ENCODE peak calls at places on chromosomes 2 and 18, in nine cellular contexts. C is IMR-90; O is mucosa of gallbladder; K is stimulated activated CD4-positive, alpha-beta T cell treated with anti-CD3 and anti-CD28 coated beads, TNF-alpha, amount 100 ng/mL, for 1 hour; D is activated naive CD4-positive, alpha-beta T cell treated with anti-CD3 and anti-CD28 coated beads, Interleukin-2, amount 50 U/mL, for 16 hours; P is PC-9; Q is ELF-1; J is CD8-positive, alpha-beta memory T cell; L is GM19239. A is an unnamed sample.

GRCh38 chr2:176177580-176178270 is 10.7 kb upstream of the HOXD1 start:
- DNase-seq in J (no peak), Q (no peak), C (no peak), K (no peak), D (no peak), L (no peak), P (no peak), O (no peak), A (no peak)

GRCh38 chr2:203594541-203594940 is 59.4 kb upstream of the RAPH1 start:
- DNase-seq in K (no peak), J (no peak), O (no peak), Q (no peak), D (no peak), C (peak), P (no peak), L (no peak), A (no peak)

GRCh38 chr2:188527110-188527509 is 235.4 kb downstream of the GULP1 start:
- DNase-seq in O (no peak), K (no peak), D (no peak), L (no peak), Q (peak), C (peak), J (no peak), P (no peak), A (no peak)

GRCh38 chr2:216139884-216140283 is 30.7 kb downstream of the XRCC5 start:
- DNase-seq in O (no peak), Q (no peak), C (no peak), K (no peak), D (peak), J (no peak), P (no peak), L (no peak), A (no peak)

GRCh38 chr2:110858135-110858737 is 125.9 kb downstream of the ACOXL start:
- DNase-seq in O (peak), K (peak), J (peak), D (peak), Q (no peak), C (no peak), L (no peak), P (no peak), A (peak)

GRCh38 chr18:43001821-43002220 is 113.7 kb downstream of the RIT2 start:
- DNase-seq in P (no peak), J (no peak), Q (no peak), K (no peak), C (peak), L (no peak), O (no peak), D (no peak), A (no peak)

GRCh38 chr2:200705305-200705985 is 106.3 kb upstream of the BZW1 start:
- DNase-seq in P (no peak), Q (peak), D (no peak), L (no peak), O (no peak), K (no peak), J (no peak), C (peak), A (no peak)

GRCh38 chr2:59884166-59884565 is 669.3 kb downstream of the BCL11A start:
- DNase-seq in D (no peak), J (no peak), P (no peak), O (no peak), L (no peak), C (no peak), Q (no peak), K (no peak), A (no peak)

GRCh38 chr2:234804704-234805103 is 147.1 kb upstream of the SH3BP4 start:
- DNase-seq in Q (no peak), C (no peak), J (no peak), K (no peak), O (no peak), P (no peak), D (no peak), L (no peak), A (no peak)

GRCh38 chr2:209463835-209464234 is 40.0 kb downstream of the MAP2 start:
- DNase-seq in J (no peak), L (no peak), Q (no peak), K (no peak), D (no peak), C (no peak), P (no peak), O (no peak), A (no peak)

GRCh38 chr18:50967714-50968661 is at the start of gene ELAC1:
- DNase-seq in O (peak), J (peak), L (peak), C (peak), K (no peak), D (peak), Q (peak), P (peak), A (peak)

GRCh38 chr18:28794459-28795245 is 617.7 kb upstream of the CDH2 start:
- DNase-seq in C (peak), O (no peak), K (no peak), Q (no peak), P (no peak), J (no peak), L (no peak), D (no peak), A (no peak)

GRCh38 chr18:57107141-57107832 is 39.6 kb upstream of the BOD1L2 start:
- DNase-seq in O (no peak), D (no peak), P (no peak), K (no peak), J (no peak), L (no peak), Q (no peak), C (peak), A (no peak)

GRCh38 chr18:70322928-70323327 is 34.1 kb downstream of the SOCS6 start:
- DNase-seq in Q (no peak), J (no peak), D (no peak), K (no peak), L (no peak), P (no peak), O (no peak), C (peak), A (no peak)

GRCh38 chr2:41879367-41879871 is 168.4 kb upstream of the PKDCC start:
- DNase-seq in K (no peak), C (no peak), D (no peak), P (no peak), J (no peak), O (no peak), L (no peak), Q (peak), A (peak)

GRCh38 chr2:26612522-26613240 is 28.5 kb downstream of the CIB4 start:
- DNase-seq in L (no peak), O (peak), Q (no peak), C (no peak), K (no peak), P (peak), D (no peak), J (no peak), A (no peak)

GRCh38 chr18:50439460-50440015 is 64.7 kb downstream of the SKA1 start:
- DNase-seq in L (no peak), Q (no peak), O (no peak), C (no peak), K (no peak), J (no peak), P (no peak), D (no peak), A (no peak)

GRCh38 chr2:147172493-147173185 is 672.2 kb upstream of the ACVR2A start:
- DNase-seq in C (no peak), D (no peak), J (no peak), Q (no peak), L (no peak), K (no peak), P (no peak), O (no peak), A (no peak)

GRCh38 chr2:165698621-165698946 is 95.5 kb downstream of the GALNT3 start:
- DNase-seq in K (no peak), L (peak), O (peak), J (no peak), P (peak), Q (peak), D (no peak), C (peak), A (no peak)

GRCh38 chr2:195533771-195534642 is 123.0 kb upstream of the SLC39A10 start:
- DNase-seq in D (peak), L (no peak), K (peak), Q (peak), P (peak), O (no peak), J (peak), C (peak), A (no peak)

GRCh38 chr2:111235192-111235591 is 114.5 kb downstream of the BCL2L11 start:
- DNase-seq in Q (no peak), K (no peak), P (no peak), C (no peak), O (no peak), D (no peak), L (no peak), J (no peak), A (no peak)

GRCh38 chr2:239263937-239264837 is 136.6 kb downstream of the HDAC4 start:
- DNase-seq in C (peak), O (no peak), K (no peak), P (no peak), D (no peak), L (no peak), Q (no peak), J (no peak), A (no peak)

GRCh38 chr18:5040476-5040875 is 156.6 kb downstream of the AKAIN1 start:
- DNase-seq in Q (no peak), C (no peak), L (no peak), O (no peak), J (no peak), D (no peak), K (no peak), P (no peak), A (no peak)

GRCh38 chr2:161063946-161064306 is 96.3 kb upstream of the TANK start:
- DNase-seq in J (no peak), P (no peak), C (no peak), D (no peak), O (no peak), K (no peak), L (no peak), Q (no peak), A (no peak)

GRCh38 chr2:19682493-19682892 is 219.3 kb downstream of the TTC32 start:
- DNase-seq in L (no peak), D (no peak), P (no peak), O (no peak), K (no peak), C (peak), Q (no peak), J (no peak), A (no peak)

GRCh38 chr2:180938419-180938818 is 42.0 kb upstream of the UBE2E3 start:
- DNase-seq in O (no peak), J (no peak), P (no peak), K (no peak), C (peak), L (no peak), D (no peak), Q (no peak), A (no peak)

GRCh38 chr2:20868377-20868776 is 45.5 kb upstream of the LDAH start:
- DNase-seq in P (no peak), Q (no peak), L (no peak), O (no peak), K (peak), C (no peak), J (peak), D (peak), A (peak)

GRCh38 chr18:25109484-25109883 is 242.5 kb downstream of the ZNF521 start:
- DNase-seq in J (no peak), Q (no peak), C (peak), L (no peak), O (no peak), K (no peak), P (no peak), D (no peak), A (no peak)

GRCh38 chr2:204176306-204176705 is 239.7 kb downstream of the ICOS start:
- DNase-seq in D (no peak), O (no peak), P (no peak), K (no peak), J (no peak), C (no peak), L (no peak), Q (no peak), A (no peak)

GRCh38 chr2:216012133-216012829 is 1.1 kb downstream of the MREG start:
- DNase-seq in O (no peak), L (no peak), P (peak), J (no peak), D (no peak), C (no peak), K (no peak), Q (no peak), A (no peak)

GRCh38 chr18:32549248-32549842 is 78.7 kb upstream of the GAREM1 start:
- DNase-seq in P (peak), C (peak), Q (peak), L (peak), O (peak), K (no peak), J (peak), D (peak), A (no peak)

GRCh38 chr2:238511614-238511950 is 84.9 kb downstream of the ASB1 start:
- DNase-seq in Q (no peak), C (no peak), K (no peak), J (no peak), D (no peak), O (no peak), L (no peak), P (no peak), A (no peak)

A was measured in GM06990.